ENCODE peak calls at places on chromosomes 13 and 19, in nine cellular contexts. One of them, this sample, is unnamed.
A peak's percentile ranks its signal among the peaks of the same experiment; 100 is the strongest.

GRCh38 chr19:36254848-36255247 is 39.9 kb downstream of the ZNF146 start:
- DNase-seq in lung: no peak
- DNase-seq in psoas muscle: no peak
- DNase-seq in uterus: no peak
- DNase-seq in mesenchymal stem cell: no peak
- DNase-seq in upper lobe of right lung: no peak
- DNase-seq in body of pancreas: no peak
- DNase-seq in IMR-90: no peak
- DNase-seq in sigmoid colon: no peak
- DNase-seq in this sample: no peak

GRCh38 chr13:28805193-28805819 is 14.8 kb upstream of the MTUS2 start:
- DNase-seq in lung: no peak
- DNase-seq in psoas muscle: no peak
- DNase-seq in uterus: no peak
- DNase-seq in mesenchymal stem cell: no peak
- DNase-seq in upper lobe of right lung: no peak
- DNase-seq in body of pancreas: no peak
- DNase-seq in IMR-90: no peak
- DNase-seq in sigmoid colon: no peak
- DNase-seq in this sample: no peak

GRCh38 chr19:53662209-53662608 is 30.4 kb downstream of the DPRX start:
- DNase-seq in lung: no peak
- DNase-seq in psoas muscle: no peak
- DNase-seq in uterus: no peak
- DNase-seq in mesenchymal stem cell: no peak
- DNase-seq in upper lobe of right lung: no peak
- DNase-seq in body of pancreas: no peak
- DNase-seq in IMR-90: no peak
- DNase-seq in sigmoid colon: no peak
- DNase-seq in this sample: no peak

GRCh38 chr13:69809152-69809551 is 298.5 kb upstream of the ATXN8OS start:
- DNase-seq in lung: no peak
- DNase-seq in psoas muscle: no peak
- DNase-seq in uterus: no peak
- DNase-seq in mesenchymal stem cell: no peak
- DNase-seq in upper lobe of right lung: no peak
- DNase-seq in body of pancreas: no peak
- DNase-seq in IMR-90: no peak
- DNase-seq in sigmoid colon: no peak
- DNase-seq in this sample: no peak

GRCh38 chr13:21884965-21885567 is 214.2 kb downstream of the FGF9 start:
- DNase-seq in lung: no peak
- DNase-seq in psoas muscle: no peak
- DNase-seq in uterus: no peak
- DNase-seq in mesenchymal stem cell: no peak
- DNase-seq in upper lobe of right lung: no peak
- DNase-seq in body of pancreas: no peak
- DNase-seq in IMR-90: no peak
- DNase-seq in sigmoid colon: no peak
- DNase-seq in this sample: no peak

GRCh38 chr13:47397739-47398138 is 500.9 kb upstream of the HTR2A start:
- DNase-seq in lung: no peak
- DNase-seq in psoas muscle: no peak
- DNase-seq in uterus: no peak
- DNase-seq in mesenchymal stem cell: peak; percentile 37
- DNase-seq in upper lobe of right lung: no peak
- DNase-seq in body of pancreas: no peak
- DNase-seq in IMR-90: peak; percentile 80
- DNase-seq in sigmoid colon: no peak
- DNase-seq in this sample: no peak

GRCh38 chr19:46426506-46427162 is 2.1 kb downstream of the PNMA8C start:
- DNase-seq in lung: peak; percentile 60
- DNase-seq in psoas muscle: peak; percentile 85
- DNase-seq in uterus: peak; percentile 73
- DNase-seq in mesenchymal stem cell: peak; percentile 83
- DNase-seq in upper lobe of right lung: peak; percentile 87
- DNase-seq in body of pancreas: peak; percentile 84
- DNase-seq in IMR-90: peak; percentile 68
- DNase-seq in sigmoid colon: peak; percentile 83
- DNase-seq in this sample: no peak

GRCh38 chr13:37869756-37870488 is at the start of gene TRPC4:
- DNase-seq in lung: no peak
- DNase-seq in psoas muscle: peak; percentile 49
- DNase-seq in uterus: peak; percentile 79
- DNase-seq in mesenchymal stem cell: peak; percentile 80
- DNase-seq in upper lobe of right lung: peak; percentile 60
- DNase-seq in body of pancreas: peak; percentile 51
- DNase-seq in IMR-90: peak; percentile 59
- DNase-seq in sigmoid colon: peak; percentile 77
- DNase-seq in this sample: peak; percentile 41

GRCh38 chr13:50390503-50391248 is 375.4 kb downstream of the KCNRG start:
- DNase-seq in lung: no peak
- DNase-seq in psoas muscle: no peak
- DNase-seq in uterus: no peak
- DNase-seq in mesenchymal stem cell: no peak
- DNase-seq in upper lobe of right lung: no peak
- DNase-seq in body of pancreas: no peak
- DNase-seq in IMR-90: no peak
- DNase-seq in sigmoid colon: no peak
- DNase-seq in this sample: no peak

GRCh38 chr13:113951246-113951999 is 22.5 kb downstream of the C13orf46 start:
- DNase-seq in lung: peak; percentile 88
- DNase-seq in psoas muscle: peak; percentile 95
- DNase-seq in uterus: peak; percentile 83
- DNase-seq in mesenchymal stem cell: peak; percentile 78
- DNase-seq in upper lobe of right lung: peak; percentile 93
- DNase-seq in body of pancreas: peak; percentile 87
- DNase-seq in IMR-90: peak; percentile 45
- DNase-seq in sigmoid colon: peak; percentile 93
- DNase-seq in this sample: peak; percentile 31

GRCh38 chr13:20301391-20302071 is 69.4 kb upstream of the GJB6 start:
- DNase-seq in lung: no peak
- DNase-seq in psoas muscle: peak; percentile 58
- DNase-seq in uterus: no peak
- DNase-seq in mesenchymal stem cell: no peak
- DNase-seq in upper lobe of right lung: no peak
- DNase-seq in body of pancreas: no peak
- DNase-seq in IMR-90: no peak
- DNase-seq in sigmoid colon: no peak
- DNase-seq in this sample: no peak

GRCh38 chr19:18738961-18739690 is 52.0 kb downstream of the COMP start:
- DNase-seq in lung: no peak
- DNase-seq in psoas muscle: no peak
- DNase-seq in uterus: no peak
- DNase-seq in mesenchymal stem cell: no peak
- DNase-seq in upper lobe of right lung: no peak
- DNase-seq in body of pancreas: no peak
- DNase-seq in IMR-90: no peak
- DNase-seq in sigmoid colon: no peak
- DNase-seq in this sample: no peak

GRCh38 chr19:49132974-49133609 is 13.7 kb downstream of the PPFIA3 start:
- DNase-seq in lung: no peak
- DNase-seq in psoas muscle: no peak
- DNase-seq in uterus: no peak
- DNase-seq in mesenchymal stem cell: no peak
- DNase-seq in upper lobe of right lung: peak; percentile 79
- DNase-seq in body of pancreas: no peak
- DNase-seq in IMR-90: no peak
- DNase-seq in sigmoid colon: no peak
- DNase-seq in this sample: no peak

GRCh38 chr13:26619321-26619720 is 61.8 kb downstream of the WASF3 start:
- DNase-seq in lung: no peak
- DNase-seq in psoas muscle: no peak
- DNase-seq in uterus: no peak
- DNase-seq in mesenchymal stem cell: peak; percentile 4
- DNase-seq in upper lobe of right lung: no peak
- DNase-seq in body of pancreas: no peak
- DNase-seq in IMR-90: peak; percentile 91
- DNase-seq in sigmoid colon: no peak
- DNase-seq in this sample: no peak

GRCh38 chr13:105202384-105202783 is 1333.1 kb downstream of the EFNB2 start:
- DNase-seq in lung: no peak
- DNase-seq in psoas muscle: no peak
- DNase-seq in uterus: no peak
- DNase-seq in mesenchymal stem cell: peak; percentile 51
- DNase-seq in upper lobe of right lung: no peak
- DNase-seq in body of pancreas: no peak
- DNase-seq in IMR-90: peak; percentile 47
- DNase-seq in sigmoid colon: no peak
- DNase-seq in this sample: no peak

GRCh38 chr13:28819748-28820098 is 416 bp upstream of the MTUS2 start:
- DNase-seq in lung: no peak
- DNase-seq in psoas muscle: no peak
- DNase-seq in uterus: no peak
- DNase-seq in mesenchymal stem cell: peak; percentile 49
- DNase-seq in upper lobe of right lung: peak; percentile 77
- DNase-seq in body of pancreas: peak; percentile 55
- DNase-seq in IMR-90: peak; percentile 32
- DNase-seq in sigmoid colon: no peak
- DNase-seq in this sample: no peak

GRCh38 chr13:31310356-31310755 is 110.6 kb downstream of the B3GLCT start:
- DNase-seq in lung: no peak
- DNase-seq in psoas muscle: no peak
- DNase-seq in uterus: no peak
- DNase-seq in mesenchymal stem cell: no peak
- DNase-seq in upper lobe of right lung: no peak
- DNase-seq in body of pancreas: no peak
- DNase-seq in IMR-90: no peak
- DNase-seq in sigmoid colon: no peak
- DNase-seq in this sample: no peak

GRCh38 chr19:485583-486236 is 10.6 kb upstream of the MADCAM1 start:
- DNase-seq in lung: no peak
- DNase-seq in psoas muscle: peak; percentile 69
- DNase-seq in uterus: no peak
- DNase-seq in mesenchymal stem cell: peak; percentile 76
- DNase-seq in upper lobe of right lung: peak; percentile 61
- DNase-seq in body of pancreas: peak; percentile 63
- DNase-seq in IMR-90: no peak
- DNase-seq in sigmoid colon: peak; percentile 94
- DNase-seq in this sample: no peak

GRCh38 chr13:55517312-55517711 is 1623.4 kb upstream of the PRR20A start:
- DNase-seq in lung: no peak
- DNase-seq in psoas muscle: no peak
- DNase-seq in uterus: no peak
- DNase-seq in mesenchymal stem cell: no peak
- DNase-seq in upper lobe of right lung: no peak
- DNase-seq in body of pancreas: no peak
- DNase-seq in IMR-90: no peak
- DNase-seq in sigmoid colon: no peak
- DNase-seq in this sample: no peak

GRCh38 chr13:33233547-33233946 is 52.0 kb downstream of the STARD13 start:
- DNase-seq in lung: peak; percentile 68
- DNase-seq in psoas muscle: no peak
- DNase-seq in uterus: no peak
- DNase-seq in mesenchymal stem cell: no peak
- DNase-seq in upper lobe of right lung: peak; percentile 69
- DNase-seq in body of pancreas: no peak
- DNase-seq in IMR-90: no peak
- DNase-seq in sigmoid colon: no peak
- DNase-seq in this sample: no peak

GRCh38 chr13:101941095-101941777 is 460.6 kb downstream of the FGF14 start:
- DNase-seq in lung: no peak
- DNase-seq in psoas muscle: no peak
- DNase-seq in uterus: no peak
- DNase-seq in mesenchymal stem cell: peak; percentile 2
- DNase-seq in upper lobe of right lung: no peak
- DNase-seq in body of pancreas: no peak
- DNase-seq in IMR-90: peak; percentile 2
- DNase-seq in sigmoid colon: no peak
- DNase-seq in this sample: no peak

GRCh38 chr13:75405976-75406703 is 75.8 kb downstream of the TBC1D4 start:
- DNase-seq in lung: no peak
- DNase-seq in psoas muscle: no peak
- DNase-seq in uterus: no peak
- DNase-seq in mesenchymal stem cell: peak; percentile 61
- DNase-seq in upper lobe of right lung: no peak
- DNase-seq in body of pancreas: no peak
- DNase-seq in IMR-90: no peak
- DNase-seq in sigmoid colon: no peak
- DNase-seq in this sample: no peak

DNA sequence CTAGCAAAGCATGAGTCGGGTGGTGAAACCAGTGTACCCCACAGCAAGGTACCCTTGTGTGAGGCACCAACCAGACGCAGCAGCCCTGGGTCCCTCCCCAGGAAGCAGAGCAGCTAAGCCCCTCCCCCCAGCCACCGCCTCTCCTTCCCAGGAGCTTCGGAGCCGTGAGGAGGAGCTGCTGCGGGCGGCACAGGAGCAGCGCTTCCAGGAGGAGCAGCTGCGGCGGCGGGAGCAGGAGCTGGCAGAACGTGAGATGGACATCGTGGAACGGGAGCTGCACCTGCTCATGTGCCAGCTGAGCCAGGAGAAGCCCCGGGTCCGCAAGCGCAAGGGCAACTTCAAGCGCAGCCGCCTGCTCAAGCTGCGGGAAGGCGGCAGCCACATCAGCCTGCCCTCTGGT is 12.4 kb downstream of the TTC9B start:
- DNase-seq in lung: no peak
- DNase-seq in psoas muscle: no peak
- DNase-seq in uterus: no peak
- DNase-seq in mesenchymal stem cell: no peak
- DNase-seq in upper lobe of right lung: no peak
- DNase-seq in body of pancreas: no peak
- DNase-seq in IMR-90: no peak
- DNase-seq in sigmoid colon: no peak
- DNase-seq in this sample: no peak
- H3K27ac ChIP-seq in lung: no peak overlapping the region
- H3K27ac ChIP-seq in psoas muscle: no peak overlapping the region
- H3K27ac ChIP-seq in uterus: no peak overlapping the region
- H3K27ac ChIP-seq in mesenchymal stem cell: no peak overlapping the region
- H3K27ac ChIP-seq in upper lobe of right lung: no peak overlapping the region
- H3K27ac ChIP-seq in body of pancreas: no peak overlapping the region
- H3K27ac ChIP-seq in IMR-90: no peak overlapping the region
- H3K27ac ChIP-seq in sigmoid colon: no peak overlapping the region
- H3K27ac ChIP-seq in this sample: no peak overlapping the region

GRCh38 chr19:6685962-6686627 is 16.1 kb upstream of the TNFSF14 start:
- DNase-seq in lung: no peak
- DNase-seq in psoas muscle: no peak
- DNase-seq in uterus: no peak
- DNase-seq in mesenchymal stem cell: no peak
- DNase-seq in upper lobe of right lung: no peak
- DNase-seq in body of pancreas: no peak
- DNase-seq in IMR-90: no peak
- DNase-seq in sigmoid colon: no peak
- DNase-seq in this sample: no peak
- H3K9me3 ChIP-seq in lung: no peaks in the 10 kb centered on the region
- H3K9me3 ChIP-seq in psoas muscle: no peaks in the 10 kb centered on the region
- H3K9me3 ChIP-seq in uterus: no peaks in the 10 kb centered on the region
- H3K9me3 ChIP-seq in mesenchymal stem cell: peaks cover 8% of the 10 kb centered on the region
- H3K9me3 ChIP-seq in upper lobe of right lung: no peaks in the 10 kb centered on the region
- H3K9me3 ChIP-seq in body of pancreas: no peaks in the 10 kb centered on the region
- H3K9me3 ChIP-seq in IMR-90: peaks cover 7% of the 10 kb centered on the region
- H3K9me3 ChIP-seq in sigmoid colon: no peaks in the 10 kb centered on the region
- H3K9me3 ChIP-seq in this sample: no peaks in the 10 kb centered on the region

GRCh38 chr19:17128403-17128802 is 52.8 kb downstream of the MYO9B start:
- DNase-seq in lung: no peak
- DNase-seq in psoas muscle: no peak
- DNase-seq in uterus: no peak
- DNase-seq in mesenchymal stem cell: no peak
- DNase-seq in upper lobe of right lung: no peak
- DNase-seq in body of pancreas: no peak
- DNase-seq in IMR-90: no peak
- DNase-seq in sigmoid colon: no peak
- DNase-seq in this sample: no peak
- H3K27ac ChIP-seq in lung: no peak overlapping the region
- H3K27ac ChIP-seq in psoas muscle: no peak overlapping the region
- H3K27ac ChIP-seq in uterus: no peak overlapping the region
- H3K27ac ChIP-seq in mesenchymal stem cell: no peak overlapping the region
- H3K27ac ChIP-seq in upper lobe of right lung: no peak overlapping the region
- H3K27ac ChIP-seq in body of pancreas: no peak overlapping the region
- H3K27ac ChIP-seq in IMR-90: no peak overlapping the region
- H3K27ac ChIP-seq in sigmoid colon: no peak overlapping the region
- H3K27ac ChIP-seq in this sample: no peak overlapping the region

GRCh38 chr19:30313353-30313750 is 58.8 kb upstream of the ZNF536 start:
- DNase-seq in lung: no peak
- DNase-seq in psoas muscle: no peak
- DNase-seq in uterus: no peak
- DNase-seq in mesenchymal stem cell: no peak
- DNase-seq in upper lobe of right lung: no peak
- DNase-seq in body of pancreas: no peak
- DNase-seq in IMR-90: no peak
- DNase-seq in sigmoid colon: no peak
- DNase-seq in this sample: no peak
- H3K9me3 ChIP-seq in lung: no peaks in the 10 kb centered on the region
- H3K9me3 ChIP-seq in psoas muscle: no peaks in the 10 kb centered on the region
- H3K9me3 ChIP-seq in uterus: no peaks in the 10 kb centered on the region
- H3K9me3 ChIP-seq in mesenchymal stem cell: no peaks in the 10 kb centered on the region
- H3K9me3 ChIP-seq in upper lobe of right lung: no peaks in the 10 kb centered on the region
- H3K9me3 ChIP-seq in body of pancreas: no peaks in the 10 kb centered on the region
- H3K9me3 ChIP-seq in IMR-90: peaks cover 45% of the 10 kb centered on the region
- H3K9me3 ChIP-seq in sigmoid colon: no peaks in the 10 kb centered on the region
- H3K9me3 ChIP-seq in this sample: no peaks in the 10 kb centered on the region